ENCODE peak calls at places on chromosomes 4 and X, in eight cellular contexts. One of them, this sample, is unnamed.

GRCh38 chr4:19944806-19945205 is 306.9 kb upstream of the SLIT2 start:
- DNase-seq in activated CD4-positive, alpha-beta T cell treated with anti-CD3 and anti-CD28 coated beads, Interleukin-2, amount 10 ng/mL, durations not matched to agents 7 days and 5 days: no peak
- DNase-seq in T-helper 9 cell: no peak
- DNase-seq in CD4-positive, alpha-beta T cell: no peak
- DNase-seq in head of caudate nucleus: no peak
- DNase-seq in AG09309: no peak
- DNase-seq in occipital lobe: no peak
- DNase-seq in A549: no peak
- DNase-seq in this sample: no peak

GRCh38 chr4:81737865-81738559 is 266.3 kb upstream of the RASGEF1B start:
- DNase-seq in CD4-positive, alpha-beta T cell: no peak
- DNase-seq in A549: no peak
- DNase-seq in AG09309: no peak
- DNase-seq in occipital lobe: no peak
- DNase-seq in head of caudate nucleus: no peak
- DNase-seq in T-helper 9 cell: no peak
- DNase-seq in activated CD4-positive, alpha-beta T cell treated with anti-CD3 and anti-CD28 coated beads, Interleukin-2, amount 10 ng/mL, durations not matched to agents 7 days and 5 days: no peak
- DNase-seq in this sample: no peak

GRCh38 chr4:6419452-6420028 is 52.9 kb downstream of the PPP2R2C start:
- DNase-seq in occipital lobe: peak; percentile 33
- DNase-seq in AG09309: no peak
- DNase-seq in A549: peak; percentile 4
- DNase-seq in T-helper 9 cell: no peak
- DNase-seq in head of caudate nucleus: peak; percentile 42
- DNase-seq in CD4-positive, alpha-beta T cell: no peak
- DNase-seq in activated CD4-positive, alpha-beta T cell treated with anti-CD3 and anti-CD28 coated beads, Interleukin-2, amount 10 ng/mL, durations not matched to agents 7 days and 5 days: no peak
- DNase-seq in this sample: no peak

GRCh38 chrX:80550722-80551121 is 130.5 kb downstream of the TENT5D start:
- DNase-seq in occipital lobe: no peak
- DNase-seq in head of caudate nucleus: no peak
- DNase-seq in A549: peak; percentile 34
- DNase-seq in AG09309: no peak
- DNase-seq in T-helper 9 cell: no peak
- DNase-seq in CD4-positive, alpha-beta T cell: no peak
- DNase-seq in activated CD4-positive, alpha-beta T cell treated with anti-CD3 and anti-CD28 coated beads, Interleukin-2, amount 10 ng/mL, durations not matched to agents 7 days and 5 days: no peak
- DNase-seq in this sample: peak; percentile 67

GRCh38 chrX:68894513-68895338 is 65.9 kb downstream of the EFNB1 start:
- DNase-seq in head of caudate nucleus: peak; percentile 37
- DNase-seq in T-helper 9 cell: no peak
- DNase-seq in AG09309: no peak
- DNase-seq in CD4-positive, alpha-beta T cell: no peak
- DNase-seq in activated CD4-positive, alpha-beta T cell treated with anti-CD3 and anti-CD28 coated beads, Interleukin-2, amount 10 ng/mL, durations not matched to agents 7 days and 5 days: peak; percentile 8
- DNase-seq in occipital lobe: peak; percentile 64
- DNase-seq in A549: no peak
- DNase-seq in this sample: peak; percentile 46

GRCh38 chrX:22032084-22032483 is at the start of gene PHEX:
- DNase-seq in A549: no peak
- DNase-seq in T-helper 9 cell: no peak
- DNase-seq in head of caudate nucleus: no peak
- DNase-seq in activated CD4-positive, alpha-beta T cell treated with anti-CD3 and anti-CD28 coated beads, Interleukin-2, amount 10 ng/mL, durations not matched to agents 7 days and 5 days: no peak
- DNase-seq in occipital lobe: no peak
- DNase-seq in AG09309: no peak
- DNase-seq in CD4-positive, alpha-beta T cell: no peak
- DNase-seq in this sample: no peak

GRCh38 chr4:27350161-27350560 is 489.5 kb downstream of the STIM2 start:
- DNase-seq in AG09309: peak; percentile 7
- DNase-seq in head of caudate nucleus: no peak
- DNase-seq in CD4-positive, alpha-beta T cell: no peak
- DNase-seq in T-helper 9 cell: no peak
- DNase-seq in occipital lobe: no peak
- DNase-seq in A549: no peak
- DNase-seq in activated CD4-positive, alpha-beta T cell treated with anti-CD3 and anti-CD28 coated beads, Interleukin-2, amount 10 ng/mL, durations not matched to agents 7 days and 5 days: no peak
- DNase-seq in this sample: no peak

GRCh38 chr4:25807101-25807728 is 55.6 kb downstream of the SEL1L3 start:
- DNase-seq in CD4-positive, alpha-beta T cell: no peak
- DNase-seq in occipital lobe: no peak
- DNase-seq in T-helper 9 cell: no peak
- DNase-seq in head of caudate nucleus: no peak
- DNase-seq in A549: no peak
- DNase-seq in activated CD4-positive, alpha-beta T cell treated with anti-CD3 and anti-CD28 coated beads, Interleukin-2, amount 10 ng/mL, durations not matched to agents 7 days and 5 days: no peak
- DNase-seq in AG09309: no peak
- DNase-seq in this sample: peak; percentile 17

GRCh38 chrX:149453030-149453429 is 52.1 kb downstream of the IDS start:
- DNase-seq in CD4-positive, alpha-beta T cell: no peak
- DNase-seq in head of caudate nucleus: no peak
- DNase-seq in A549: peak; percentile 13
- DNase-seq in AG09309: no peak
- DNase-seq in T-helper 9 cell: no peak
- DNase-seq in occipital lobe: no peak
- DNase-seq in activated CD4-positive, alpha-beta T cell treated with anti-CD3 and anti-CD28 coated beads, Interleukin-2, amount 10 ng/mL, durations not matched to agents 7 days and 5 days: no peak
- DNase-seq in this sample: no peak

GRCh38 chr4:64777286-64777685 is 368.0 kb upstream of the TECRL start:
- DNase-seq in AG09309: no peak
- DNase-seq in activated CD4-positive, alpha-beta T cell treated with anti-CD3 and anti-CD28 coated beads, Interleukin-2, amount 10 ng/mL, durations not matched to agents 7 days and 5 days: no peak
- DNase-seq in T-helper 9 cell: no peak
- DNase-seq in A549: no peak
- DNase-seq in occipital lobe: no peak
- DNase-seq in head of caudate nucleus: no peak
- DNase-seq in CD4-positive, alpha-beta T cell: no peak
- DNase-seq in this sample: no peak

GRCh38 chr4:73230865-73231517 is 27.6 kb downstream of the ANKRD17 start:
- DNase-seq in head of caudate nucleus: no peak
- DNase-seq in activated CD4-positive, alpha-beta T cell treated with anti-CD3 and anti-CD28 coated beads, Interleukin-2, amount 10 ng/mL, durations not matched to agents 7 days and 5 days: no peak
- DNase-seq in T-helper 9 cell: no peak
- DNase-seq in CD4-positive, alpha-beta T cell: no peak
- DNase-seq in A549: no peak
- DNase-seq in AG09309: no peak
- DNase-seq in occipital lobe: no peak
- DNase-seq in this sample: no peak

GRCh38 chrX:17590892-17591740 is 146.2 kb upstream of the SCML1 start:
- DNase-seq in CD4-positive, alpha-beta T cell: peak; percentile 1
- DNase-seq in occipital lobe: peak; percentile 2
- DNase-seq in T-helper 9 cell: no peak
- DNase-seq in A549: peak; percentile 73
- DNase-seq in activated CD4-positive, alpha-beta T cell treated with anti-CD3 and anti-CD28 coated beads, Interleukin-2, amount 10 ng/mL, durations not matched to agents 7 days and 5 days: peak; percentile 31
- DNase-seq in head of caudate nucleus: peak; percentile 21
- DNase-seq in AG09309: peak; percentile 63
- DNase-seq in this sample: peak; percentile 64

GRCh38 chrX:33434256-33435092 is 223.1 kb upstream of the DMD start:
- DNase-seq in CD4-positive, alpha-beta T cell: no peak
- DNase-seq in A549: peak; percentile 39
- DNase-seq in activated CD4-positive, alpha-beta T cell treated with anti-CD3 and anti-CD28 coated beads, Interleukin-2, amount 10 ng/mL, durations not matched to agents 7 days and 5 days: peak; percentile 22
- DNase-seq in AG09309: peak; percentile 2
- DNase-seq in head of caudate nucleus: peak; percentile 72
- DNase-seq in T-helper 9 cell: peak; percentile 34
- DNase-seq in occipital lobe: peak; percentile 1
- DNase-seq in this sample: peak; percentile 87

GRCh38 chrX:47586043-47586787 is 4.0 kb downstream of the TIMP1 start:
- DNase-seq in A549: no peak
- DNase-seq in T-helper 9 cell: no peak
- DNase-seq in activated CD4-positive, alpha-beta T cell treated with anti-CD3 and anti-CD28 coated beads, Interleukin-2, amount 10 ng/mL, durations not matched to agents 7 days and 5 days: no peak
- DNase-seq in occipital lobe: no peak
- DNase-seq in CD4-positive, alpha-beta T cell: no peak
- DNase-seq in AG09309: no peak
- DNase-seq in head of caudate nucleus: no peak
- DNase-seq in this sample: no peak

GRCh38 chrX:150625107-150625506 is 56.7 kb downstream of the MTM1 start:
- DNase-seq in AG09309: no peak
- DNase-seq in occipital lobe: no peak
- DNase-seq in activated CD4-positive, alpha-beta T cell treated with anti-CD3 and anti-CD28 coated beads, Interleukin-2, amount 10 ng/mL, durations not matched to agents 7 days and 5 days: no peak
- DNase-seq in T-helper 9 cell: no peak
- DNase-seq in head of caudate nucleus: no peak
- DNase-seq in A549: no peak
- DNase-seq in CD4-positive, alpha-beta T cell: no peak
- DNase-seq in this sample: no peak

GRCh38 chr4:113950207-113950606 is 29.2 kb downstream of the ARSJ start:
- DNase-seq in occipital lobe: no peak
- DNase-seq in A549: no peak
- DNase-seq in activated CD4-positive, alpha-beta T cell treated with anti-CD3 and anti-CD28 coated beads, Interleukin-2, amount 10 ng/mL, durations not matched to agents 7 days and 5 days: no peak
- DNase-seq in T-helper 9 cell: no peak
- DNase-seq in CD4-positive, alpha-beta T cell: no peak
- DNase-seq in AG09309: no peak
- DNase-seq in head of caudate nucleus: no peak
- DNase-seq in this sample: no peak

GRCh38 chr4:105022811-105023667 is 123.6 kb upstream of the TET2 start:
- DNase-seq in A549: no peak
- DNase-seq in CD4-positive, alpha-beta T cell: no peak
- DNase-seq in AG09309: no peak
- DNase-seq in activated CD4-positive, alpha-beta T cell treated with anti-CD3 and anti-CD28 coated beads, Interleukin-2, amount 10 ng/mL, durations not matched to agents 7 days and 5 days: no peak
- DNase-seq in head of caudate nucleus: no peak
- DNase-seq in T-helper 9 cell: no peak
- DNase-seq in occipital lobe: no peak
- DNase-seq in this sample: no peak

GRCh38 chrX:149274516-149275105 is 230.5 kb downstream of the IDS start:
- DNase-seq in A549: no peak
- DNase-seq in CD4-positive, alpha-beta T cell: no peak
- DNase-seq in T-helper 9 cell: no peak
- DNase-seq in activated CD4-positive, alpha-beta T cell treated with anti-CD3 and anti-CD28 coated beads, Interleukin-2, amount 10 ng/mL, durations not matched to agents 7 days and 5 days: no peak
- DNase-seq in AG09309: no peak
- DNase-seq in head of caudate nucleus: no peak
- DNase-seq in occipital lobe: no peak
- DNase-seq in this sample: no peak

GRCh38 chrX:136783159-136783558 is 2.4 kb upstream of the ARHGEF6 start:
- DNase-seq in head of caudate nucleus: no peak
- DNase-seq in occipital lobe: no peak
- DNase-seq in activated CD4-positive, alpha-beta T cell treated with anti-CD3 and anti-CD28 coated beads, Interleukin-2, amount 10 ng/mL, durations not matched to agents 7 days and 5 days: no peak
- DNase-seq in A549: peak; percentile 4
- DNase-seq in CD4-positive, alpha-beta T cell: no peak
- DNase-seq in T-helper 9 cell: no peak
- DNase-seq in AG09309: no peak
- DNase-seq in this sample: no peak

GRCh38 chr4:114015444-114015899 is 36.0 kb upstream of the ARSJ start:
- DNase-seq in T-helper 9 cell: no peak
- DNase-seq in A549: peak; percentile 89
- DNase-seq in occipital lobe: no peak
- DNase-seq in activated CD4-positive, alpha-beta T cell treated with anti-CD3 and anti-CD28 coated beads, Interleukin-2, amount 10 ng/mL, durations not matched to agents 7 days and 5 days: no peak
- DNase-seq in AG09309: peak; percentile 99
- DNase-seq in head of caudate nucleus: no peak
- DNase-seq in CD4-positive, alpha-beta T cell: no peak
- DNase-seq in this sample: no peak

GRCh38 chr4:40599431-40599830 is 30.2 kb downstream of the RBM47 start:
- DNase-seq in occipital lobe: no peak
- DNase-seq in activated CD4-positive, alpha-beta T cell treated with anti-CD3 and anti-CD28 coated beads, Interleukin-2, amount 10 ng/mL, durations not matched to agents 7 days and 5 days: no peak
- DNase-seq in head of caudate nucleus: no peak
- DNase-seq in CD4-positive, alpha-beta T cell: no peak
- DNase-seq in AG09309: no peak
- DNase-seq in A549: no peak
- DNase-seq in T-helper 9 cell: no peak
- DNase-seq in this sample: no peak

GRCh38 chrX:38887222-38887621 is 86.0 kb downstream of the MID1IP1 start:
- DNase-seq in CD4-positive, alpha-beta T cell: no peak
- DNase-seq in AG09309: no peak
- DNase-seq in occipital lobe: no peak
- DNase-seq in head of caudate nucleus: no peak
- DNase-seq in A549: no peak
- DNase-seq in T-helper 9 cell: no peak
- DNase-seq in activated CD4-positive, alpha-beta T cell treated with anti-CD3 and anti-CD28 coated beads, Interleukin-2, amount 10 ng/mL, durations not matched to agents 7 days and 5 days: no peak
- DNase-seq in this sample: no peak

GRCh38 chr4:54234497-54235205 is 5.6 kb downstream of the PDGFRA start:
- DNase-seq in occipital lobe: no peak
- DNase-seq in A549: no peak
- DNase-seq in T-helper 9 cell: no peak
- DNase-seq in activated CD4-positive, alpha-beta T cell treated with anti-CD3 and anti-CD28 coated beads, Interleukin-2, amount 10 ng/mL, durations not matched to agents 7 days and 5 days: no peak
- DNase-seq in AG09309: no peak
- DNase-seq in head of caudate nucleus: no peak
- DNase-seq in CD4-positive, alpha-beta T cell: no peak
- DNase-seq in this sample: no peak

GRCh38 chr4:101670897-101671296 is 119.6 kb upstream of the BANK1 start:
- DNase-seq in activated CD4-positive, alpha-beta T cell treated with anti-CD3 and anti-CD28 coated beads, Interleukin-2, amount 10 ng/mL, durations not matched to agents 7 days and 5 days: no peak
- DNase-seq in occipital lobe: no peak
- DNase-seq in CD4-positive, alpha-beta T cell: no peak
- DNase-seq in T-helper 9 cell: no peak
- DNase-seq in AG09309: no peak
- DNase-seq in head of caudate nucleus: no peak
- DNase-seq in A549: no peak
- DNase-seq in this sample: no peak

GRCh38 chr4:160142579-160142978 is 1039.7 kb downstream of the RAPGEF2 start:
- DNase-seq in CD4-positive, alpha-beta T cell: no peak
- DNase-seq in T-helper 9 cell: no peak
- DNase-seq in head of caudate nucleus: no peak
- DNase-seq in AG09309: no peak
- DNase-seq in A549: no peak
- DNase-seq in activated CD4-positive, alpha-beta T cell treated with anti-CD3 and anti-CD28 coated beads, Interleukin-2, amount 10 ng/mL, durations not matched to agents 7 days and 5 days: no peak
- DNase-seq in occipital lobe: no peak
- DNase-seq in this sample: no peak

GRCh38 chrX:73214366-73215094 is at the start of gene NAP1L2:
- DNase-seq in activated CD4-positive, alpha-beta T cell treated with anti-CD3 and anti-CD28 coated beads, Interleukin-2, amount 10 ng/mL, durations not matched to agents 7 days and 5 days: peak; percentile 49
- DNase-seq in head of caudate nucleus: peak; percentile 35
- DNase-seq in A549: peak; percentile 55
- DNase-seq in T-helper 9 cell: no peak
- DNase-seq in occipital lobe: peak; percentile 45
- DNase-seq in CD4-positive, alpha-beta T cell: peak; percentile 38
- DNase-seq in AG09309: no peak
- DNase-seq in this sample: peak; percentile 69

GRCh38 chrX:3176439-3176820 is 135.2 kb downstream of the ARSF start:
- DNase-seq in A549: no peak
- DNase-seq in T-helper 9 cell: no peak
- DNase-seq in AG09309: peak; percentile 72
- DNase-seq in head of caudate nucleus: no peak
- DNase-seq in occipital lobe: no peak
- DNase-seq in CD4-positive, alpha-beta T cell: no peak
- DNase-seq in activated CD4-positive, alpha-beta T cell treated with anti-CD3 and anti-CD28 coated beads, Interleukin-2, amount 10 ng/mL, durations not matched to agents 7 days and 5 days: no peak
- DNase-seq in this sample: no peak

GRCh38 chr4:87662871-87663270 is 12.8 kb downstream of the DMP1 start:
- DNase-seq in activated CD4-positive, alpha-beta T cell treated with anti-CD3 and anti-CD28 coated beads, Interleukin-2, amount 10 ng/mL, durations not matched to agents 7 days and 5 days: no peak
- DNase-seq in CD4-positive, alpha-beta T cell: no peak
- DNase-seq in T-helper 9 cell: no peak
- DNase-seq in A549: no peak
- DNase-seq in AG09309: no peak
- DNase-seq in occipital lobe: no peak
- DNase-seq in head of caudate nucleus: no peak
- DNase-seq in this sample: no peak

GRCh38 chrX:21959362-21960051 is 19.0 kb downstream of the SMS start:
- DNase-seq in occipital lobe: no peak
- DNase-seq in head of caudate nucleus: no peak
- DNase-seq in T-helper 9 cell: no peak
- DNase-seq in A549: no peak
- DNase-seq in AG09309: no peak
- DNase-seq in activated CD4-positive, alpha-beta T cell treated with anti-CD3 and anti-CD28 coated beads, Interleukin-2, amount 10 ng/mL, durations not matched to agents 7 days and 5 days: no peak
- DNase-seq in CD4-positive, alpha-beta T cell: no peak
- DNase-seq in this sample: no peak

GRCh38 chrX:2409796-2410195 is 91.0 kb downstream of the DHRSX start:
- DNase-seq in A549: no peak
- DNase-seq in activated CD4-positive, alpha-beta T cell treated with anti-CD3 and anti-CD28 coated beads, Interleukin-2, amount 10 ng/mL, durations not matched to agents 7 days and 5 days: no peak
- DNase-seq in T-helper 9 cell: no peak
- DNase-seq in occipital lobe: no peak
- DNase-seq in CD4-positive, alpha-beta T cell: no peak
- DNase-seq in head of caudate nucleus: no peak
- DNase-seq in AG09309: no peak
- DNase-seq in this sample: no peak

GRCh38 chr4:183158062-183158461 is 59.0 kb downstream of the WWC2 start:
- DNase-seq in activated CD4-positive, alpha-beta T cell treated with anti-CD3 and anti-CD28 coated beads, Interleukin-2, amount 10 ng/mL, durations not matched to agents 7 days and 5 days: no peak
- DNase-seq in CD4-positive, alpha-beta T cell: no peak
- DNase-seq in T-helper 9 cell: no peak
- DNase-seq in A549: no peak
- DNase-seq in AG09309: no peak
- DNase-seq in occipital lobe: no peak
- DNase-seq in head of caudate nucleus: no peak
- DNase-seq in this sample: no peak

GRCh38 chrX:3962511-3963350 is 249.3 kb upstream of the PRKX start:
- DNase-seq in head of caudate nucleus: no peak
- DNase-seq in T-helper 9 cell: no peak
- DNase-seq in AG09309: no peak
- DNase-seq in CD4-positive, alpha-beta T cell: no peak
- DNase-seq in A549: peak; percentile 7
- DNase-seq in occipital lobe: no peak
- DNase-seq in activated CD4-positive, alpha-beta T cell treated with anti-CD3 and anti-CD28 coated beads, Interleukin-2, amount 10 ng/mL, durations not matched to agents 7 days and 5 days: no peak
- DNase-seq in this sample: peak; percentile 42

GRCh38 chr4:1048781-1049590 is 37.6 kb downstream of the FGFRL1 start:
- DNase-seq in head of caudate nucleus: peak; percentile 8
- DNase-seq in CD4-positive, alpha-beta T cell: no peak
- DNase-seq in AG09309: no peak
- DNase-seq in T-helper 9 cell: no peak
- DNase-seq in activated CD4-positive, alpha-beta T cell treated with anti-CD3 and anti-CD28 coated beads, Interleukin-2, amount 10 ng/mL, durations not matched to agents 7 days and 5 days: no peak
- DNase-seq in occipital lobe: no peak
- DNase-seq in A549: no peak
- DNase-seq in this sample: peak; percentile 22

GRCh38 chr4:26857278-26858034 is 3.2 kb upstream of the STIM2 start:
- DNase-seq in A549: peak; percentile 81
- DNase-seq in AG09309: peak; percentile 32
- DNase-seq in head of caudate nucleus: peak; percentile 81
- DNase-seq in occipital lobe: peak; percentile 78
- DNase-seq in CD4-positive, alpha-beta T cell: peak; percentile 91
- DNase-seq in activated CD4-positive, alpha-beta T cell treated with anti-CD3 and anti-CD28 coated beads, Interleukin-2, amount 10 ng/mL, durations not matched to agents 7 days and 5 days: peak; percentile 90
- DNase-seq in T-helper 9 cell: peak; percentile 92
- DNase-seq in this sample: peak; percentile 84